ENCODE peak calls at places on chromosome 1, in seven cellular contexts. E, D, M, R, S, O and G are unnamed samples.
A peak's percentile ranks its signal among the peaks of the same experiment; 100 is the strongest.

GRCh38 chr1:24805534-24806301 is 60.5 kb downstream of the CLIC4 start:
- DNase-seq in E (no peak), D (no peak), M (no peak), R (no peak), S (peak; percentile 86), O (peak; percentile 80), G (peak; percentile 89)

GRCh38 chr1:214473392-214473791 is 78.0 kb downstream of the PTPN14 start:
- DNase-seq in E (peak; percentile 85), D (no peak), M (no peak), R (no peak), S (peak; percentile 89), O (peak; percentile 78), G (peak; percentile 76)

GRCh38 chr1:61641578-61642336 is 83.2 kb downstream of the TM2D1 start:
- DNase-seq in E (peak; percentile 84), D (peak; percentile 35), M (peak; percentile 88), R (peak; percentile 85), S (peak; percentile 50), O (peak; percentile 64), G (peak; percentile 24)

GRCh38 chr1:31856140-31856539 is 40.3 kb upstream of the SPOCD1 start:
- DNase-seq in E (no peak), D (no peak), M (no peak), R (no peak), S (no peak), O (peak; percentile 27), G (no peak)

GRCh38 chr1:181179980-181180964 is 91.8 kb downstream of the IER5 start:
- DNase-seq in E (peak; percentile 90), D (peak; percentile 31), M (peak; percentile 76), R (peak; percentile 60), S (peak; percentile 48), O (no peak), G (peak; percentile 84)

GRCh38 chr1:66313446-66313845 is 220.5 kb upstream of the SGIP1 start:
- DNase-seq in E (no peak), D (no peak), M (no peak), R (no peak), S (no peak), O (no peak), G (no peak)

GRCh38 chr1:163589735-163590134 is 268.0 kb downstream of the NUF2 start:
- DNase-seq in E (no peak), D (no peak), M (no peak), R (no peak), S (no peak), O (no peak), G (no peak)

GRCh38 chr1:25898223-25899015 is 7.8 kb downstream of the STMN1 start:
- DNase-seq in E (no peak), D (no peak), M (no peak), R (no peak), S (no peak), O (no peak), G (no peak)

GRCh38 chr1:95084317-95085176 is 11.8 kb upstream of the ALG14 start:
- DNase-seq in E (peak; percentile 76), D (no peak), M (peak; percentile 49), R (peak; percentile 53), S (peak; percentile 28), O (peak; percentile 26), G (peak; percentile 21)

GRCh38 chr1:21292991-21293536 is 2.8 kb upstream of the ECE1 start:
- DNase-seq in E (no peak), D (no peak), M (no peak), R (no peak), S (no peak), O (no peak), G (no peak)

GRCh38 chr1:111990026-111990877 is 784 bp upstream of the KCND3 start:
- DNase-seq in E (peak; percentile 29), D (peak; percentile 15), M (peak; percentile 38), R (peak; percentile 62), S (peak; percentile 10), O (no peak), G (no peak)

GRCh38 chr1:156124557-156125483 is 10.3 kb downstream of the LMNA start:
- DNase-seq in E (no peak), D (no peak), M (peak; percentile 78), R (no peak), S (peak; percentile 77), O (peak; percentile 78), G (no peak)

GRCh38 chr1:31760901-31761470 is 3.2 kb downstream of the ADGRB2 start:
- DNase-seq in E (peak; percentile 81), D (peak; percentile 82), M (peak; percentile 85), R (peak; percentile 85), S (peak; percentile 83), O (peak; percentile 67), G (peak; percentile 60)

GRCh38 chr1:43994794-43995790 is 3.7 kb downstream of the CCDC24 start:
- DNase-seq in E (peak; percentile 86), D (no peak), M (peak; percentile 82), R (peak; percentile 76), S (peak; percentile 12), O (no peak), G (no peak)

GRCh38 chr1:97145321-97145956 is 423.9 kb downstream of the PTBP2 start:
- DNase-seq in E (no peak), D (peak; percentile 58), M (no peak), R (no peak), S (no peak), O (no peak), G (peak; percentile 46)

GRCh38 chr1:91981996-91982609 is 32.9 kb downstream of the BRDT start:
- DNase-seq in E (no peak), D (no peak), M (no peak), R (no peak), S (no peak), O (no peak), G (no peak)
- H3K23ac ChIP-seq in E (no peak overlapping the region), D (no peak overlapping the region), M (no peak overlapping the region), R (no peak overlapping the region), S (no peak overlapping the region), O (no peak overlapping the region), G (no peak overlapping the region)

GRCh38 chr1:171640225-171640624 is 12.3 kb downstream of the MYOC start:
- DNase-seq in E (no peak), D (no peak), M (no peak), R (no peak), S (no peak), O (peak; percentile 51), G (no peak)

GRCh38 chr1:171643156-171643555 is 9.3 kb downstream of the MYOC start:
- DNase-seq in E (no peak), D (no peak), M (no peak), R (no peak), S (no peak), O (no peak), G (no peak)

GRCh38 chr1:171637928-171638576 is 14.4 kb downstream of the MYOC start:
- DNase-seq in E (no peak), D (no peak), M (no peak), R (no peak), S (no peak), O (no peak), G (no peak)

GRCh38 chr1:171642197-171642596 is 10.3 kb downstream of the MYOC start:
- DNase-seq in E (no peak), D (no peak), M (peak; percentile 43), R (no peak), S (no peak), O (no peak), G (no peak)

GRCh38 chr1:171641076-171641864 is 11.2 kb downstream of the MYOC start:
- DNase-seq in E (peak; percentile 47), D (no peak), M (peak; percentile 84), R (peak; percentile 56), S (no peak), O (no peak), G (no peak)
- H3K23ac ChIP-seq in E (no peak overlapping the region), D (no peak overlapping the region), M (no peak overlapping the region), R (no peak overlapping the region), S (no peak overlapping the region), O (no peak overlapping the region), G (no peak overlapping the region)

GRCh38 chr1:168907781-168908180 is 178.8 kb upstream of the DPT start:
- DNase-seq in E (no peak), D (no peak), M (no peak), R (no peak), S (no peak), O (no peak), G (no peak)

GRCh38 chr1:168903237-168903830 is 174.3 kb upstream of the DPT start:
- DNase-seq in E (no peak), D (no peak), M (no peak), R (no peak), S (no peak), O (no peak), G (no peak)

GRCh38 chr1:168907053-168907452 is 178.0 kb upstream of the DPT start:
- DNase-seq in E (no peak), D (no peak), M (no peak), R (no peak), S (no peak), O (peak; percentile 38), G (no peak)

GRCh38 chr1:168905631-168906030 is 176.6 kb upstream of the DPT start:
- DNase-seq in E (no peak), D (no peak), M (no peak), R (no peak), S (no peak), O (no peak), G (no peak)

GRCh38 chr1:168906367-168906766 is 177.4 kb upstream of the DPT start:
- DNase-seq in E (no peak), D (no peak), M (no peak), R (no peak), S (no peak), O (no peak), G (no peak)
- H3K23ac ChIP-seq in E (no peak overlapping the region), D (no peak overlapping the region), M (no peak overlapping the region), R (no peak overlapping the region), S (no peak overlapping the region), O (no peak overlapping the region), G (no peak overlapping the region)

GRCh38 chr1:30147188-30147587 is 576.2 kb downstream of the MATN1 start:
- DNase-seq in E (no peak), D (no peak), M (no peak), R (no peak), S (no peak), O (no peak), G (no peak)

GRCh38 chr1:30145723-30146263 is 577.6 kb downstream of the MATN1 start:
- DNase-seq in E (no peak), D (no peak), M (no peak), R (no peak), S (no peak), O (no peak), G (no peak)

GRCh38 chr1:30143517-30143916 is 579.9 kb downstream of the MATN1 start:
- DNase-seq in E (no peak), D (no peak), M (no peak), R (no peak), S (no peak), O (no peak), G (no peak)

GRCh38 chr1:30146448-30146847 is 576.9 kb downstream of the MATN1 start:
- DNase-seq in E (no peak), D (no peak), M (no peak), R (no peak), S (no peak), O (no peak), G (no peak)

DNA sequence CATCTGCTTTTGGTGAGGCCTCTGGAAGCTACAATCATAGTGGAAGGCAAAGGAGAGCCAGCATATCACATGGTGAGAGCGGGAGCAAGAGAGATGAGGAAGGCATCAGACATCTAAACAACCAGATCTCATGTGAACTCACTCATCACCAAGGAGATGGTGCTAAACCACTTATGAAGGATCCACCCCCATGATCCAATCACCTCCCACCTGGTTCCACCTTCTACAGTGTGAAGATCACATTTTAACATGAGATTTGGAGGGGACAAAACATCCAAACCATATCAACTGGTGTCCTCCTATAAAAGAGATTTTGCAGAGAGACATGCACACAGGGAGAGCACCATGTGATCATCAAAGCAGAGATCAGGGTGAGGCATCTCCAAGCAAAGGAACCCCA is 578.6 kb downstream of the MATN1 start:
- DNase-seq in E (no peak), D (no peak), M (no peak), R (no peak), S (no peak), O (no peak), G (no peak)
- H3K23ac ChIP-seq in E (no peak overlapping the region), D (no peak overlapping the region), M (no peak overlapping the region), R (no peak overlapping the region), S (no peak overlapping the region), O (no peak overlapping the region), G (no peak overlapping the region)